ENCODE peak calls at places on chromosomes 4 and X, in ten cellular contexts. W is EH, C is MCF 10A, T is body of pancreas, F is HFF-Myc, Y is NCI-H1105 treated with DMSO at 0.1 percent for 48 hours, D is frontal cortex, Q is HEK293T, O is memory B cell, V is MM.1S. M is an unnamed sample.

GRCh38 chr4:5378002-5378401 is 326.7 kb downstream of the STK32B start:
- DNase-seq in W (peak), C (peak), T (no peak), F (no peak), Y (no peak), D (no peak), Q (peak), O (no peak), V (no peak), M (no peak)

GRCh38 chr4:4714330-4714729 is 145.1 kb upstream of the MSX1 start:
- DNase-seq in W (peak), C (no peak), T (no peak), F (no peak), Y (no peak), D (no peak), Q (no peak), O (no peak), V (no peak), M (no peak)

GRCh38 chr4:1992468-1993168 is 16.2 kb downstream of the NELFA start:
- DNase-seq in W (no peak), C (no peak), T (no peak), F (no peak), Y (no peak), D (no peak), Q (no peak), O (no peak), V (no peak), M (no peak)

GRCh38 chr4:102527695-102528094 is 26.5 kb downstream of the NFKB1 start:
- DNase-seq in W (no peak), C (no peak), T (no peak), F (no peak), Y (no peak), D (no peak), Q (no peak), O (no peak), V (no peak), M (no peak)

GRCh38 chr4:113560579-113560978 is 201.0 kb downstream of the CAMK2D start:
- DNase-seq in W (peak), C (no peak), T (no peak), F (no peak), Y (no peak), D (no peak), Q (no peak), O (no peak), V (no peak), M (no peak)

GRCh38 chr4:89572224-89572858 is 264.6 kb downstream of the SNCA start:
- DNase-seq in W (no peak), C (no peak), T (no peak), F (no peak), Y (peak), D (no peak), Q (no peak), O (no peak), V (no peak), M (peak)

GRCh38 chr4:107831140-107831539 is 6.4 kb downstream of the SGMS2 start:
- DNase-seq in W (no peak), C (peak), T (no peak), F (no peak), Y (no peak), D (no peak), Q (no peak), O (no peak), V (no peak), M (no peak)

GRCh38 chr4:46886711-46887110 is 22.3 kb downstream of the COX7B2 start:
- DNase-seq in W (no peak), C (peak), T (no peak), F (no peak), Y (no peak), D (no peak), Q (no peak), O (no peak), V (peak), M (peak)

GRCh38 chrX:45771114-45771513 is 570.4 kb upstream of the DIPK2B start:
- DNase-seq in W (peak), C (peak), T (no peak), F (peak), Y (no peak), D (no peak), Q (peak), O (no peak), V (no peak), M (no peak)

GRCh38 chr4:157320092-157320491 is 99.6 kb downstream of the GRIA2 start:
- DNase-seq in W (no peak), C (no peak), T (no peak), F (no peak), Y (no peak), D (no peak), Q (no peak), O (no peak), V (no peak), M (no peak)

GRCh38 chr4:83894831-83895230 is 358.9 kb downstream of the GPAT3 start:
- DNase-seq in W (no peak), C (no peak), T (no peak), F (no peak), Y (no peak), D (no peak), Q (no peak), O (no peak), V (no peak), M (no peak)

GRCh38 chr4:41281038-41281634 is 24.4 kb downstream of the UCHL1 start:
- DNase-seq in W (peak), C (peak), T (peak), F (peak), Y (peak), D (peak), Q (peak), O (peak), V (peak), M (peak)

GRCh38 chr4:158624889-158625478 is 46.7 kb downstream of the C4orf46 start:
- DNase-seq in W (peak), C (peak), T (peak), F (peak), Y (peak), D (peak), Q (peak), O (peak), V (peak), M (peak)

GRCh38 chr4:24657768-24658617 is 73.6 kb upstream of the DHX15 start:
- DNase-seq in W (peak), C (peak), T (peak), F (no peak), Y (no peak), D (no peak), Q (no peak), O (no peak), V (peak), M (no peak)

GRCh38 chr4:8364141-8364540 is 76.4 kb downstream of the ACOX3 start:
- DNase-seq in W (no peak), C (no peak), T (no peak), F (no peak), Y (no peak), D (no peak), Q (no peak), O (no peak), V (no peak), M (no peak)

GRCh38 chrX:19554786-19555185 is 39.5 kb upstream of the MAP3K15 start:
- DNase-seq in W (peak), C (no peak), T (no peak), F (no peak), Y (no peak), D (no peak), Q (no peak), O (no peak), V (no peak), M (no peak)

GRCh38 chr4:168711197-168712120 is 214.6 kb downstream of the PALLD start:
- DNase-seq in W (peak), C (peak), T (no peak), F (no peak), Y (no peak), D (no peak), Q (no peak), O (no peak), V (no peak), M (peak)

GRCh38 chrX:1700757-1701156 is 85.9 kb downstream of the ASMT start:
- DNase-seq in W (no peak), C (no peak), T (no peak), F (no peak), Y (no peak), D (no peak), Q (no peak), O (no peak), V (no peak), M (no peak)

GRCh38 chrX:151920530-151920929 is 7.8 kb downstream of the MAGEA4 start:
- DNase-seq in W (no peak), C (no peak), T (no peak), F (no peak), Y (no peak), D (no peak), Q (no peak), O (no peak), V (no peak), M (no peak)

GRCh38 chrX:132180929-132181328 is 38.3 kb downstream of the RAP2C start:
- DNase-seq in W (no peak), C (no peak), T (no peak), F (no peak), Y (no peak), D (no peak), Q (no peak), O (no peak), V (no peak), M (no peak)

GRCh38 chr4:57172065-57172464 is 61.9 kb upstream of the IGFBP7 start:
- DNase-seq in W (no peak), C (no peak), T (no peak), F (no peak), Y (no peak), D (no peak), Q (no peak), O (no peak), V (no peak), M (no peak)